ENCODE peak calls at places on chromosomes 13 and 19, in six cellular contexts. S is stimulated activated CD8-positive, alpha-beta memory T cell treated with anti-CD3 and anti-CD28 coated beads, Interleukin-4, amount 100 ng/mL, for 1 hour; Y is iPS DF 19.7; U is RKO; A is ecto neural progenitor cell; O is activated CD4-positive, CD25-positive, alpha-beta regulatory T cell. W is an unnamed sample.
A peak's percentile ranks its signal among the peaks of the same experiment; 100 is the strongest.

GRCh38 chr19:36152061-36152885 is at the start of gene COX7A1:
- DNase-seq in Y (no peak), S (no peak), O (no peak), A (no peak), U (no peak), W (peak; percentile 84)

GRCh38 chr19:39246951-39247669 is 1.5 kb downstream of the IFNL4 start:
- DNase-seq in A (peak; percentile 79), S (no peak), O (no peak), U (no peak), Y (no peak), W (no peak)

GRCh38 chr13:67416047-67416925 is 186.2 kb upstream of the PCDH9 start:
- DNase-seq in U (no peak), O (no peak), Y (peak; percentile 15), A (peak; percentile 72), S (no peak), W (no peak)

GRCh38 chr13:99356216-99357089 is 49.3 kb upstream of the GPR183 start:
- DNase-seq in A (no peak), S (no peak), Y (no peak), U (no peak), O (peak; percentile 23), W (no peak)

GRCh38 chr19:7550987-7551761 is 15.7 kb downstream of the PNPLA6 start:
- DNase-seq in Y (peak; percentile 98), O (no peak), A (peak; percentile 92), S (no peak), U (peak; percentile 50), W (no peak)

GRCh38 chr19:12513531-12514061 is 29.0 kb upstream of the ZNF709 start:
- DNase-seq in A (no peak), Y (no peak), O (no peak), U (no peak), S (no peak), W (no peak)

GRCh38 chr13:110396913-110397379 is 89.9 kb downstream of the COL4A2 start:
- DNase-seq in Y (no peak), A (no peak), O (no peak), U (peak; percentile 13), S (no peak), W (peak; percentile 94)

GRCh38 chr13:45205124-45205523 is 4.3 kb upstream of the KCTD4 start:
- DNase-seq in O (no peak), Y (no peak), A (no peak), U (no peak), S (no peak), W (no peak)

GRCh38 chr19:31350693-31351211 is 1.5 kb upstream of the TSHZ3 start:
- DNase-seq in U (no peak), O (no peak), Y (no peak), A (peak; percentile 73), S (no peak), W (no peak)

GRCh38 chr13:110152351-110152750 is 154.6 kb downstream of the COL4A1 start:
- DNase-seq in Y (no peak), A (peak; percentile 26), O (no peak), U (no peak), S (no peak), W (no peak)

W was measured in suprapubic skin.